ENCODE peak calls at places on chromosomes 7 and 10, in seven cellular contexts. K is anterior cingulate cortex; M is heart left ventricle; J is ACHN; G is SW 1271; W is transverse colon; P is CD8-positive, alpha-beta T cell. I is an unnamed sample.
A peak's percentile ranks its signal among the peaks of the same experiment; 100 is the strongest.

GRCh38 chr7:80060218-80060806 is 74.3 kb upstream of the GNAI1 start:
- DNase-seq in K (no peak), M (no peak), J (peak; percentile 74), G (peak; percentile 33), W (no peak), P (no peak), I (no peak)

GRCh38 chr10:79224263-79224949 is 122.9 kb upstream of the PPIF start:
- DNase-seq in K (no peak), M (no peak), J (no peak), G (no peak), W (no peak), P (no peak), I (no peak)

GRCh38 chr10:117271427-117271826 is 30.5 kb downstream of the SLC18A2 start:
- DNase-seq in K (no peak), M (no peak), J (peak; percentile 27), G (no peak), W (no peak), P (no peak), I (no peak)

GRCh38 chr7:70587739-70588138 is 544.2 kb upstream of the GALNT17 start:
- DNase-seq in K (no peak), M (no peak), J (no peak), G (no peak), W (peak; percentile 35), P (no peak), I (no peak)

GRCh38 chr10:95500649-95501048 is 60.5 kb downstream of the SORBS1 start:
- DNase-seq in K (no peak), M (no peak), J (no peak), G (no peak), W (no peak), P (no peak), I (no peak)

GRCh38 chr10:43220971-43221418 is 45.9 kb downstream of the RASGEF1A start:
- DNase-seq in K (no peak), M (no peak), J (no peak), G (no peak), W (peak; percentile 5), P (no peak), I (peak; percentile 10)

GRCh38 chr10:107577226-107577625 is 412.7 kb upstream of the SORCS1 start:
- DNase-seq in K (no peak), M (no peak), J (no peak), G (no peak), W (no peak), P (no peak), I (no peak)

GRCh38 chr10:49187950-49188761 is at the start of gene TMEM273:
- DNase-seq in K (peak; percentile 83), M (peak; percentile 87), J (peak; percentile 54), G (no peak), W (peak; percentile 68), P (no peak), I (peak; percentile 88)

GRCh38 chr7:121300685-121301084 is 28.1 kb upstream of the WNT16 start:
- DNase-seq in K (no peak), M (no peak), J (no peak), G (no peak), W (no peak), P (no peak), I (no peak)

GRCh38 chr7:132742152-132742551 is 165.9 kb upstream of the PLXNA4 start:
- DNase-seq in K (no peak), M (peak; percentile 44), J (no peak), G (no peak), W (no peak), P (no peak), I (no peak)

GRCh38 chr7:17319164-17320101 is 21.0 kb downstream of the AHR start:
- DNase-seq in K (no peak), M (no peak), J (no peak), G (no peak), W (no peak), P (no peak), I (no peak)

GRCh38 chr10:63718453-63718852 is 197.3 kb downstream of the REEP3 start:
- DNase-seq in K (no peak), M (no peak), J (no peak), G (no peak), W (no peak), P (no peak), I (no peak)

GRCh38 chr10:73890261-73890660 is 15.9 kb upstream of the CAMK2G start:
- DNase-seq in K (no peak), M (no peak), J (no peak), G (no peak), W (no peak), P (no peak), I (no peak)

GRCh38 chr7:134704827-134705226 is 58.2 kb downstream of the BPGM start:
- DNase-seq in K (no peak), M (no peak), J (no peak), G (no peak), W (no peak), P (no peak), I (no peak)

GRCh38 chr7:99258501-99258900 is 14.1 kb upstream of the MYH16 start:
- DNase-seq in K (no peak), M (no peak), J (no peak), G (no peak), W (no peak), P (no peak), I (no peak)

GRCh38 chr10:59557642-59558041 is 152.0 kb downstream of the SLC16A9 start:
- DNase-seq in K (no peak), M (no peak), J (no peak), G (no peak), W (no peak), P (no peak), I (no peak)

GRCh38 chr7:1087952-1088920 is at the start of gene GPER1:
- DNase-seq in K (peak; percentile 53), M (peak; percentile 54), J (no peak), G (no peak), W (peak; percentile 86), P (no peak), I (peak; percentile 74)

GRCh38 chr10:95976295-95977229 is 66.8 kb upstream of the CCNJ start:
- DNase-seq in K (no peak), M (no peak), J (no peak), G (no peak), W (no peak), P (no peak), I (no peak)

GRCh38 chr10:6678211-6678803 is 98.2 kb upstream of the PRKCQ start:
- DNase-seq in K (peak; percentile 24), M (peak; percentile 49), J (peak; percentile 37), G (no peak), W (peak; percentile 55), P (peak; percentile 75), I (peak; percentile 42)

GRCh38 chr10:43340619-43341018 is 30.8 kb upstream of the FXYD4 start:
- DNase-seq in K (no peak), M (no peak), J (peak; percentile 64), G (peak; percentile 12), W (no peak), P (no peak), I (no peak)

GRCh38 chr7:128932862-128933821 is 4.6 kb upstream of the IRF5 start:
- DNase-seq in K (no peak), M (peak; percentile 53), J (no peak), G (no peak), W (peak; percentile 58), P (peak; percentile 60), I (no peak)